ENCODE peak calls at places on chromosomes 16 and 17, in ten cellular contexts. D, E, S, W, Q, B, A, O, X and F are unnamed samples.

GRCh38 chr17:72677108-72677507 is 415.4 kb downstream of the SLC39A11 start:
- DNase-seq in E (no peak), S (no peak), W (no peak), B (peak; percentile 42), Q (no peak), X (no peak), O (no peak), A (no peak), D (no peak), F (no peak)

GRCh38 chr16:89096768-89097527 is 3.3 kb downstream of the ACSF3 start:
- DNase-seq in D (no peak), O (no peak), W (no peak), B (no peak), X (no peak), A (no peak), Q (no peak), S (no peak), E (no peak), F (no peak)

GRCh38 chr16:29675811-29676643 is 3.0 kb upstream of the QPRT start:
- DNase-seq in E (no peak), A (no peak), S (no peak), D (no peak), Q (peak; percentile 46), O (no peak), X (no peak), B (no peak), W (no peak), F (no peak)

GRCh38 chr17:73595068-73595865 is 49.0 kb downstream of the SDK2 start:
- DNase-seq in X (no peak), E (peak; percentile 67), O (no peak), D (no peak), Q (no peak), A (peak; percentile 61), W (peak; percentile 74), S (no peak), B (no peak), F (peak; percentile 35)

GRCh38 chr17:48718162-48718780 is 4.0 kb downstream of the PRAC1 start:
- DNase-seq in B (no peak), D (no peak), A (no peak), O (no peak), W (no peak), S (no peak), Q (no peak), X (no peak), E (no peak), F (peak; percentile 16)

GRCh38 chr16:87235810-87236515 is 81.2 kb downstream of the C16orf95 start:
- DNase-seq in X (no peak), B (no peak), Q (no peak), W (no peak), O (no peak), E (no peak), A (no peak), S (no peak), D (no peak), F (no peak)

GRCh38 chr17:52178013-52178412 is 19.5 kb upstream of the CA10 start:
- DNase-seq in W (no peak), A (no peak), E (no peak), B (no peak), Q (no peak), S (no peak), D (no peak), O (no peak), X (no peak), F (no peak)

GRCh38 chr17:49985310-49985990 is 9.6 kb downstream of the DLX3 start:
- DNase-seq in Q (no peak), A (no peak), S (no peak), D (no peak), X (no peak), O (no peak), E (no peak), B (no peak), W (no peak), F (no peak)

DNA sequence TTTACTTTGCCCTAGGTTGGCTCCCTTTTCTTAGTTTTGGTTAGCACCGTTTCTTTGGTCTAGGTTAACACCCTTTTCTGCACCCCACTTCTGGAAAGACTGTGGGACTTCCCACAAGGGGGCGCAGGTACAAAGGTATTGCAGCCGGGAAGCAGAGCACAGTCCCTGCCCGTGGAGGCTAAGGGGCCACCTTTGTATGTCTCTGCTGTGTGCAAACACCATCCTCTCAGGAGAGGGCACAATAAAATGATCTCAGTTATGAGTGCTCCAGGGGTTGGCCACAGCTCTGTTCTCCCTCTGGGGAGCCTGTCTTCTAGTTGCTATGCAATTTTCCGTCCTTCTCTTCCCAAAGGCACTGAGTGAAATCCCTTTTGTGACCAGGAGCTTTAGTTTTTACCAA is 28.4 kb upstream of the TMC5 start:
- DNase-seq in D (no peak), Q (peak; percentile 68), A (peak; percentile 76), S (no peak), W (peak; percentile 18), E (peak; percentile 53), O (no peak), X (peak; percentile 73), B (no peak), F (peak; percentile 22)
- TF ChIP-seq CTCF in D (peak; percentile 10), Q (peak; percentile 82), A (peak; percentile 41), S (peak; percentile 30), W (peak; percentile 35), E (no peak), O (peak; percentile 71), X (peak; percentile 52), B (no peak), F (no peak)

DNA sequence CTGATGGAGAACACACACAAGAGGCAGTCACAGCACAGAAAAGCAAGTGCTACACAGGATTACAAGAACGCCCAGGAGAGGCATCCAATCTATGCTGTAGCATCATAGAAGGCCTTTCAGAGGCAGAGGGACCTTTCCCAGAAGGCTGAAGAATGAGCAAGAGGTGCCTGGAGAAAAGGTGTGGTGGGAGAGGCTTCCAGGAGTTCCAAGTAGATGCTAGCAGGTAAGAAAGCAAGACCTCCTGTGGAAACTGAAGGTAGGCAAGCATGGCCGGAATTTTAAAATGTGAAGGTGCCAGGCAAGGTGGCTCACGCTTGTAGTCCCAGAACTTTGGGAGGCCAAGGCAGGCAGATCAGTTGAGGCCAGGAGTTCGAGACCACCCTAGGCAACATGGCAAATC is 2.1 kb downstream of the ARHGAP17 start:
- DNase-seq in O (no peak), B (no peak), A (no peak), E (no peak), X (no peak), W (no peak), D (no peak), S (no peak), Q (no peak), F (no peak)
- TF ChIP-seq CTCF in O (no peak), B (no peak), A (no peak), E (no peak), X (no peak), W (no peak), D (no peak), S (no peak), Q (no peak), F (no peak)

GRCh38 chr16:12522334-12522733 is 281.4 kb downstream of the CPPED1 start:
- DNase-seq in S (no peak), A (no peak), Q (no peak), D (no peak), O (no peak), X (no peak), W (no peak), B (no peak), E (no peak), F (no peak)
- TF ChIP-seq CTCF in S (no peak), A (no peak), Q (no peak), D (no peak), O (no peak), X (no peak), W (no peak), B (no peak), E (no peak), F (no peak)

GRCh38 chr17:39001703-39002637 is 34.8 kb upstream of the FBXO47 start:
- DNase-seq in X (peak; percentile 84), Q (peak; percentile 33), B (peak; percentile 78), S (peak; percentile 80), A (peak; percentile 79), D (peak; percentile 86), O (no peak), W (peak; percentile 85), E (no peak), F (no peak)
- TF ChIP-seq CTCF in X (no peak), Q (no peak), B (no peak), S (no peak), A (no peak), D (no peak), O (no peak), W (peak; percentile 14), E (no peak), F (no peak)